ENCODE peak calls at places on chromosome 2, in ten cellular contexts. H is esophagus muscularis mucosa, C is pancreas, X is tibial artery, I is gastrocnemius medialis, D is cardiac muscle cell, Q is AG09309, B is retinal pigment epithelial cell, R is IMR-90, E is hepatocyte. K is an unnamed sample.

GRCh38 chr2:224268441-224268840 is 133.5 kb downstream of the FAM124B start:
- DNase-seq in H (no peak), C (no peak), X (no peak), I (no peak), D (no peak), Q (no peak), B (peak), R (peak), E (peak), K (peak)

GRCh38 chr2:60764736-60765534 is 8.9 kb downstream of the PAPOLG start:
- DNase-seq in H (no peak), C (no peak), X (no peak), I (no peak), D (no peak), Q (no peak), B (no peak), R (peak), E (no peak), K (no peak)

GRCh38 chr2:238929242-238930081 is 81.6 kb downstream of the TWIST2 start:
- DNase-seq in H (no peak), C (peak), X (peak), I (no peak), D (no peak), Q (no peak), B (peak), R (peak), E (no peak), K (no peak)

GRCh38 chr2:199471443-199472057 is 13.8 kb upstream of the SATB2 start:
- DNase-seq in H (no peak), C (no peak), X (no peak), I (no peak), D (peak), Q (no peak), B (no peak), R (peak), E (peak), K (no peak)

GRCh38 chr2:56018202-56018601 is 94.6 kb upstream of the EFEMP1 start:
- DNase-seq in H (no peak), C (no peak), X (no peak), I (no peak), D (no peak), Q (no peak), B (no peak), R (no peak), E (no peak), K (no peak)

GRCh38 chr2:70828115-70828514 is 7.5 kb downstream of the CD207 start:
- DNase-seq in H (no peak), C (peak), X (no peak), I (no peak), D (no peak), Q (no peak), B (no peak), R (no peak), E (no peak), K (no peak)

GRCh38 chr2:8036366-8036765 is 645.5 kb upstream of the ID2 start:
- DNase-seq in H (peak), C (no peak), X (no peak), I (no peak), D (no peak), Q (no peak), B (no peak), R (no peak), E (no peak), K (peak)

GRCh38 chr2:60565472-60565871 is 12.0 kb upstream of the BCL11A start:
- DNase-seq in H (no peak), C (no peak), X (no peak), I (no peak), D (no peak), Q (no peak), B (no peak), R (peak), E (peak), K (no peak)

GRCh38 chr2:192357216-192357615 is 162.5 kb upstream of the TMEFF2 start:
- DNase-seq in H (no peak), C (no peak), X (no peak), I (no peak), D (no peak), Q (no peak), B (no peak), R (no peak), E (no peak), K (peak)

GRCh38 chr2:175999283-175999819 is 2.7 kb downstream of the LNPK start:
- DNase-seq in H (no peak), C (no peak), X (no peak), I (no peak), D (no peak), Q (no peak), B (no peak), R (no peak), E (no peak), K (no peak)

GRCh38 chr2:138974651-138975050 is 194.5 kb upstream of the NXPH2 start:
- DNase-seq in H (no peak), C (no peak), X (no peak), I (no peak), D (no peak), Q (no peak), B (no peak), R (no peak), E (no peak), K (no peak)

GRCh38 chr2:128578406-128579385 is 260.0 kb upstream of the HS6ST1 start:
- DNase-seq in H (peak), C (no peak), X (no peak), I (no peak), D (no peak), Q (no peak), B (no peak), R (peak), E (peak), K (no peak)

GRCh38 chr2:102262218-102263129 is 48.9 kb upstream of the IL1RL1 start:
- DNase-seq in H (peak), C (no peak), X (no peak), I (no peak), D (no peak), Q (peak), B (no peak), R (peak), E (no peak), K (no peak)

GRCh38 chr2:136141510-136142154 is 23.7 kb upstream of the CXCR4 start:
- DNase-seq in H (no peak), C (no peak), X (no peak), I (no peak), D (no peak), Q (no peak), B (no peak), R (no peak), E (peak), K (no peak)

GRCh38 chr2:860259-860855 is 90.3 kb upstream of the SNTG2 start:
- DNase-seq in H (no peak), C (no peak), X (no peak), I (no peak), D (no peak), Q (no peak), B (no peak), R (no peak), E (no peak), K (no peak)

GRCh38 chr2:146952691-146953090 is 892.1 kb upstream of the ACVR2A start:
- DNase-seq in H (no peak), C (no peak), X (no peak), I (no peak), D (no peak), Q (no peak), B (no peak), R (no peak), E (peak), K (peak)

GRCh38 chr2:111944536-111945210 is 46.3 kb downstream of the MERTK start:
- DNase-seq in H (no peak), C (no peak), X (no peak), I (no peak), D (no peak), Q (no peak), B (no peak), R (no peak), E (no peak), K (no peak)

GRCh38 chr2:20355131-20355530 is 4.5 kb upstream of the PUM2 start:
- DNase-seq in H (no peak), C (no peak), X (no peak), I (no peak), D (no peak), Q (peak), B (no peak), R (peak), E (no peak), K (no peak)

GRCh38 chr2:19072161-19072560 is 286.3 kb downstream of the OSR1 start:
- DNase-seq in H (peak), C (no peak), X (no peak), I (no peak), D (no peak), Q (no peak), B (no peak), R (no peak), E (no peak), K (no peak)

GRCh38 chr2:9897331-9897737 is 54.1 kb downstream of the TAF1B start:
- DNase-seq in H (peak), C (peak), X (peak), I (peak), D (no peak), Q (peak), B (peak), R (peak), E (peak), K (peak)

GRCh38 chr2:226701052-226701451 is 98.6 kb downstream of the IRS1 start:
- DNase-seq in H (peak), C (no peak), X (no peak), I (no peak), D (no peak), Q (peak), B (no peak), R (peak), E (peak), K (no peak)

GRCh38 chr2:8115451-8115850 is 566.4 kb upstream of the ID2 start:
- DNase-seq in H (no peak), C (no peak), X (no peak), I (no peak), D (no peak), Q (no peak), B (no peak), R (no peak), E (no peak), K (no peak)

GRCh38 chr2:40020997-40021396 is 241.9 kb upstream of the THUMPD2 start:
- DNase-seq in H (no peak), C (no peak), X (no peak), I (no peak), D (no peak), Q (no peak), B (no peak), R (no peak), E (no peak), K (no peak)

DNA sequence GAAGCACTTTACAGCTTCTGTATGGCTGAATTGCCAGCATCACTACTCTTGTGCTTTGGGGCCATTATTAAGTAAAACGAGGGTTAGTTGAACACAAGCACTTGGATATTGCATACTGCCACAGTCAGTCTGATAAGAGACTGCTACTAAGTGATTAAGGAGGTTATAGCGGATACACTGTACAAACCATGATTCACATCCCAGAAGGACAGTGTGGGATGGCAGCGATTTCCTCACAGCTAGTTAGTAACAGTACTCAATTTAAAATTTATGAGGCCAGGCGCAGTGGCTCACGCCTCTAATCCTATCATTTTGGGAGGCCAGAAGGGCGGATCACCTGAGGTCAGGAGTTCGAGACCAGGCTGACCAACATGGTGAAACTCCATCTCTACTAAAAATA is 2.6 kb upstream of the BMPR2 start:
- DNase-seq in H (no peak), C (no peak), X (no peak), I (no peak), D (no peak), Q (no peak), B (no peak), R (peak), E (peak), K (no peak)
- H3K4me3 ChIP-seq in H (no peak), C (no peak), X (no peak), I (no peak), D (no peak), Q (no peak), B (no peak), R (no peak), E (no peak), K (no peak)

GRCh38 chr2:23413641-23414040 is 28.7 kb downstream of the KLHL29 start:
- DNase-seq in H (no peak), C (no peak), X (no peak), I (no peak), D (no peak), Q (no peak), B (no peak), R (no peak), E (no peak), K (no peak)

GRCh38 chr2:23410596-23410995 is 25.6 kb downstream of the KLHL29 start:
- DNase-seq in H (no peak), C (no peak), X (no peak), I (no peak), D (no peak), Q (no peak), B (no peak), R (peak), E (no peak), K (no peak)

GRCh38 chr2:23414106-23414505 is 29.1 kb downstream of the KLHL29 start:
- DNase-seq in H (no peak), C (no peak), X (no peak), I (no peak), D (no peak), Q (no peak), B (no peak), R (no peak), E (no peak), K (no peak)

GRCh38 chr2:23412556-23413155 is 27.7 kb downstream of the KLHL29 start:
- DNase-seq in H (no peak), C (no peak), X (no peak), I (no peak), D (no peak), Q (no peak), B (peak), R (peak), E (no peak), K (peak)

GRCh38 chr2:23411752-23412431 is 26.9 kb downstream of the KLHL29 start:
- DNase-seq in H (no peak), C (no peak), X (no peak), I (no peak), D (no peak), Q (peak), B (no peak), R (peak), E (no peak), K (peak)
- TF ChIP-seq CTCF in H (no peak), C (no peak), X (no peak), I (no peak), D (no peak), Q (no peak), B (no peak), R (no peak), E (no peak), K (no peak)

GRCh38 chr2:240575101-240575965 is 7.0 kb downstream of the RNPEPL1 start:
- DNase-seq in H (no peak), C (no peak), X (no peak), I (no peak), D (no peak), Q (no peak), B (no peak), R (no peak), E (no peak), K (no peak)
- H3K4me3 ChIP-seq in H (no peak), C (no peak), X (no peak), I (no peak), D (no peak), Q (no peak), B (no peak), R (no peak), E (no peak), K (no peak)

GRCh38 chr2:118864207-118864606 is 16.8 kb upstream of the EN1 start:
- DNase-seq in H (no peak), C (no peak), X (no peak), I (no peak), D (no peak), Q (no peak), B (no peak), R (no peak), E (no peak), K (no peak)

GRCh38 chr2:118861741-118862140 is 14.3 kb upstream of the EN1 start:
- DNase-seq in H (no peak), C (no peak), X (no peak), I (no peak), D (no peak), Q (peak), B (no peak), R (no peak), E (no peak), K (no peak)

GRCh38 chr2:118861242-118861641 is 13.8 kb upstream of the EN1 start:
- DNase-seq in H (no peak), C (no peak), X (no peak), I (no peak), D (no peak), Q (no peak), B (no peak), R (no peak), E (no peak), K (no peak)

GRCh38 chr2:118860506-118860905 is 13.1 kb upstream of the EN1 start:
- DNase-seq in H (no peak), C (no peak), X (no peak), I (no peak), D (no peak), Q (no peak), B (no peak), R (no peak), E (no peak), K (no peak)

DNA sequence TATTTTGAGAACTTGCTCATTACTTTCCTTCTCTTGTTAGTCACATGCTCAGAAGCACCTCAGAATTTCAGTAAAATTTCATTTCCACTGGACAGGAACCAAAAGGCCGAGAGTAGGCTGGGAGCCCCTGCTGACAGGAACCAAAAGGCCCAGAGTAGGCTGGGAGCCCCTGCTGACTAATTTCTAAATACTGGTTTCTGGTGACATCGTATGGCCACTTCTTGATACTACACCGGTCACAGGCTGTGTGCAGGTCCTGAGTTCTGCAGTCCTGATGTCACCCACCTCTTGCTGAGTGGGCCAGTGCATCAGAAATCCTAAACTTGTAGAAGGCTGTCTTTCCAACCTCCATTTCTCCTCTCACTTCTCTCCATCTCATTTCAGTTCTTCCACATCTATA is 17.7 kb upstream of the EN1 start:
- DNase-seq in H (no peak), C (no peak), X (no peak), I (no peak), D (peak), Q (peak), B (peak), R (peak), E (peak), K (no peak)
- TF ChIP-seq CTCF in H (peak), C (no peak), X (peak), I (peak), D (peak), Q (peak), B (peak), R (peak), E (peak), K (peak)

GRCh38 chr2:120357768-120358167 is 11.8 kb downstream of the INHBB start:
- DNase-seq in H (no peak), C (no peak), X (no peak), I (no peak), D (no peak), Q (no peak), B (no peak), R (no peak), E (no peak), K (no peak)
- H3K4me3 ChIP-seq in H (no peak), C (no peak), X (no peak), I (no peak), D (no peak), Q (no peak), B (no peak), R (no peak), E (no peak), K (no peak)

GRCh38 chr2:11938196-11938595 is 191.8 kb downstream of the LPIN1 start:
- DNase-seq in H (peak), C (no peak), X (no peak), I (no peak), D (no peak), Q (no peak), B (no peak), R (peak), E (no peak), K (no peak)
- TF ChIP-seq CTCF in H (no peak), C (no peak), X (no peak), I (no peak), D (no peak), Q (no peak), B (no peak), R (no peak), E (no peak), K (no peak)